ENCODE peak calls at places on chromosomes 5 and 9, in ten cellular contexts. M, K, R, A, F, Y, Z, T, N and I are unnamed samples.
A peak's percentile ranks its signal among the peaks of the same experiment; 100 is the strongest.

GRCh38 chr5:68593211-68593701 is 377.7 kb downstream of the PIK3R1 start:
- DNase-seq in M (no peak), K (no peak), R (no peak), A (no peak), F (no peak), Y (no peak), Z (no peak), T (no peak), N (no peak), I (no peak)

GRCh38 chr9:81116340-81117207 is 572.8 kb downstream of the TLE1 start:
- DNase-seq in M (no peak), K (no peak), R (no peak), A (no peak), F (no peak), Y (peak; percentile 13), Z (no peak), T (no peak), N (peak; percentile 27), I (no peak)

GRCh38 chr9:135701067-135701967 is 668 bp upstream of the KCNT1 start:
- DNase-seq in M (no peak), K (no peak), R (no peak), A (no peak), F (no peak), Y (no peak), Z (no peak), T (no peak), N (no peak), I (no peak)

GRCh38 chr5:125698420-125698819 is 724.8 kb upstream of the GRAMD2B start:
- DNase-seq in M (no peak), K (no peak), R (no peak), A (no peak), F (no peak), Y (no peak), Z (no peak), T (no peak), N (no peak), I (no peak)

GRCh38 chr9:91219557-91219956 is 142.2 kb downstream of the AUH start:
- DNase-seq in M (no peak), K (no peak), R (no peak), A (no peak), F (peak; percentile 52), Y (no peak), Z (no peak), T (no peak), N (no peak), I (no peak)

GRCh38 chr5:169190860-169191259 is 110.1 kb downstream of the SLIT3 start:
- DNase-seq in M (no peak), K (no peak), R (no peak), A (no peak), F (no peak), Y (no peak), Z (no peak), T (no peak), N (no peak), I (no peak)

GRCh38 chr5:137856201-137856600 is 11.5 kb upstream of the MYOT start:
- DNase-seq in M (no peak), K (no peak), R (no peak), A (no peak), F (peak; percentile 64), Y (no peak), Z (no peak), T (no peak), N (no peak), I (no peak)

GRCh38 chr5:109105631-109106267 is 304.0 kb downstream of the PJA2 start:
- DNase-seq in M (peak; percentile 5), K (no peak), R (no peak), A (no peak), F (no peak), Y (no peak), Z (no peak), T (no peak), N (no peak), I (no peak)

GRCh38 chr9:135079018-135079417 is 8.4 kb upstream of the OLFM1 start:
- DNase-seq in M (no peak), K (no peak), R (no peak), A (no peak), F (no peak), Y (no peak), Z (no peak), T (no peak), N (no peak), I (no peak)

GRCh38 chr9:109584205-109584604 is 86.1 kb upstream of the PTPN3 start:
- DNase-seq in M (peak; percentile 34), K (no peak), R (no peak), A (no peak), F (no peak), Y (peak; percentile 37), Z (no peak), T (no peak), N (no peak), I (no peak)

GRCh38 chr9:90189306-90189705 is 453.3 kb downstream of the DIRAS2 start:
- DNase-seq in M (no peak), K (no peak), R (no peak), A (no peak), F (peak; percentile 54), Y (no peak), Z (no peak), T (peak; percentile 74), N (no peak), I (no peak)

GRCh38 chr5:132484386-132484715 is 6.2 kb downstream of the IRF1 start:
- DNase-seq in M (no peak), K (no peak), R (no peak), A (no peak), F (no peak), Y (no peak), Z (no peak), T (no peak), N (peak; percentile 10), I (no peak)
- H3K36me3 ChIP-seq in M (peaks cover 12% of the 10 kb centered on the region), K (peaks cover 66% of the 10 kb centered on the region), R (peaks cover 76% of the 10 kb centered on the region), A (peaks cover 59% of the 10 kb centered on the region), F (peaks cover 45% of the 10 kb centered on the region), Y (no peaks in the 10 kb centered on the region), Z (peaks cover 24% of the 10 kb centered on the region), T (peaks cover 76% of the 10 kb centered on the region), N (no peaks in the 10 kb centered on the region), I (peaks cover 21% of the 10 kb centered on the region)

GRCh38 chr5:42800748-42801330 is 10.9 kb downstream of the SELENOP start:
- DNase-seq in M (no peak), K (no peak), R (no peak), A (no peak), F (no peak), Y (no peak), Z (no peak), T (no peak), N (no peak), I (no peak)
- H3K36me3 ChIP-seq in M (no peaks in the 10 kb centered on the region), K (no peaks in the 10 kb centered on the region), R (no peaks in the 10 kb centered on the region), A (peaks cover 28% of the 10 kb centered on the region), F (no peaks in the 10 kb centered on the region), Y (no peaks in the 10 kb centered on the region), Z (no peaks in the 10 kb centered on the region), T (no peaks in the 10 kb centered on the region), N (no peaks in the 10 kb centered on the region), I (no peaks in the 10 kb centered on the region)

GRCh38 chr9:34059954-34060353 is 11.3 kb upstream of the UBAP2 start:
- DNase-seq in M (no peak), K (no peak), R (no peak), A (no peak), F (no peak), Y (no peak), Z (no peak), T (no peak), N (no peak), I (no peak)

DNA sequence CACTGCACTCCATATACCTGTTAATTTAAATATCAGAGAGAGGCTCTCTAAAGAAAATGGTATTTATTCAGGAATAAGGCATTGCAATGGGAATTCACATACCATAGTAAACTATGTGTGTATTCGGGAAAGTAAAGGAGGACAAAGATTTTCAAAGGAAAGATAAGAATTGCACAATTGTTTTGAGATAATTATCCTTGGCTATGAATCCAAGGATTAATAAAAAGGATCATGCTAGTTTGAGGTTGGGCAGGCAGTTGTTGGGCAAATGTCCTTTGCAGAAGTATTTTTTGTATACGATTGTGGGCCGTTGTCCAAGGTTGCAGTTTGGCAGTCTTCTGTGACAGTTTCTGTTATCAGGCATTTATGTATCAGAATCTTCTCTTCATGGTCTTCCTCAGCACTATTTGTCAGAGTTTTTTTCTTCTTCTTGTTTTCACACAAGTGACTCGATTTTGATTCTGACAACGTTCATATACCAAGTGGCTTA is 10.6 kb upstream of the UBAP2 start:
- DNase-seq in M (no peak), K (no peak), R (no peak), A (no peak), F (no peak), Y (no peak), Z (no peak), T (no peak), N (no peak), I (no peak)
- H3K36me3 ChIP-seq in M (no peaks in the 10 kb centered on the region), K (no peaks in the 10 kb centered on the region), R (no peaks in the 10 kb centered on the region), A (no peaks in the 10 kb centered on the region), F (no peaks in the 10 kb centered on the region), Y (no peaks in the 10 kb centered on the region), Z (no peaks in the 10 kb centered on the region), T (no peaks in the 10 kb centered on the region), N (no peaks in the 10 kb centered on the region), I (no peaks in the 10 kb centered on the region)

GRCh38 chr5:4571248-4571950 is 568.7 kb upstream of the ADAMTS16 start:
- DNase-seq in M (peak; percentile 85), K (no peak), R (no peak), A (no peak), F (no peak), Y (peak; percentile 63), Z (no peak), T (no peak), N (no peak), I (no peak)
- H3K36me3 ChIP-seq in M (no peaks in the 10 kb centered on the region), K (no peaks in the 10 kb centered on the region), R (no peaks in the 10 kb centered on the region), A (no peaks in the 10 kb centered on the region), F (no peaks in the 10 kb centered on the region), Y (no peaks in the 10 kb centered on the region), Z (no peaks in the 10 kb centered on the region), T (no peaks in the 10 kb centered on the region), N (no peaks in the 10 kb centered on the region), I (no peaks in the 10 kb centered on the region)

GRCh38 chr5:10680876-10681481 is 80.1 kb downstream of the DAP start:
- DNase-seq in M (no peak), K (no peak), R (no peak), A (no peak), F (no peak), Y (no peak), Z (no peak), T (no peak), N (no peak), I (no peak)

GRCh38 chr5:10679336-10679988 is 81.6 kb downstream of the DAP start:
- DNase-seq in M (no peak), K (no peak), R (no peak), A (no peak), F (no peak), Y (no peak), Z (no peak), T (no peak), N (no peak), I (no peak)

GRCh38 chr5:10682429-10682746 is 78.6 kb downstream of the DAP start:
- DNase-seq in M (no peak), K (no peak), R (no peak), A (no peak), F (no peak), Y (no peak), Z (no peak), T (no peak), N (no peak), I (no peak)

GRCh38 chr5:10682801-10683525 is 78.1 kb downstream of the DAP start:
- DNase-seq in M (no peak), K (no peak), R (no peak), A (no peak), F (no peak), Y (no peak), Z (no peak), T (no peak), N (no peak), I (no peak)

GRCh38 chr5:10681605-10682428 is 79.2 kb downstream of the DAP start:
- DNase-seq in M (no peak), K (no peak), R (no peak), A (no peak), F (no peak), Y (no peak), Z (no peak), T (no peak), N (no peak), I (no peak)
- H3K36me3 ChIP-seq in M (peaks cover 5% of the 10 kb centered on the region), K (peaks cover 13% of the 10 kb centered on the region), R (peaks cover 42% of the 10 kb centered on the region), A (peaks cover 9% of the 10 kb centered on the region), F (no peaks in the 10 kb centered on the region), Y (no peaks in the 10 kb centered on the region), Z (peaks cover 3% of the 10 kb centered on the region), T (peaks cover 53% of the 10 kb centered on the region), N (no peaks in the 10 kb centered on the region), I (peaks cover 3% of the 10 kb centered on the region)